ENCODE peak calls at places on chromosome 3, in ten cellular contexts. L is natural killer cell, I is transverse colon, N is fibroblast of lung, T is adrenal gland, M is neural progenitor cell, R is fibroblast of mammary gland, U is colonic mucosa, C is thoracic aorta, X is astrocyte of the spinal cord. E is an unnamed sample.

GRCh38 chr3:111585214-111585613 is 9.9 kb downstream of the ZBED2 start:
- DNase-seq in L (no peak), I (no peak), N (no peak), T (no peak), M (no peak), R (no peak), U (no peak), C (no peak), X (peak), E (no peak)

GRCh38 chr3:40387001-40387894 is at the start of gene ENTPD3:
- DNase-seq in L (no peak), I (peak), N (no peak), T (peak), M (peak), R (no peak), U (peak), C (no peak), X (no peak), E (peak)

GRCh38 chr3:127037021-127037400 is 54.1 kb downstream of the PLXNA1 start:
- DNase-seq in L (no peak), I (no peak), N (no peak), T (no peak), M (no peak), R (no peak), U (no peak), C (no peak), X (no peak), E (no peak)

GRCh38 chr3:156983559-156983958 is 157.4 kb downstream of the LEKR1 start:
- DNase-seq in L (no peak), I (no peak), N (no peak), T (no peak), M (peak), R (no peak), U (no peak), C (no peak), X (no peak), E (no peak)

GRCh38 chr3:8869613-8870012 is 93.7 kb downstream of the RAD18 start:
- DNase-seq in L (no peak), I (no peak), N (peak), T (no peak), M (no peak), R (peak), U (no peak), C (no peak), X (peak), E (no peak)

GRCh38 chr3:57160731-57161086 is 4.4 kb downstream of the IL17RD start:
- DNase-seq in L (no peak), I (no peak), N (no peak), T (no peak), M (no peak), R (no peak), U (no peak), C (no peak), X (no peak), E (peak)

GRCh38 chr3:15933439-15934144 is 135.8 kb upstream of the ANKRD28 start:
- DNase-seq in L (no peak), I (no peak), N (peak), T (peak), M (no peak), R (peak), U (no peak), C (no peak), X (peak), E (no peak)

GRCh38 chr3:140378571-140379340 is 299.1 kb upstream of the TRIM42 start:
- DNase-seq in L (no peak), I (no peak), N (no peak), T (peak), M (no peak), R (peak), U (no peak), C (no peak), X (peak), E (no peak)

GRCh38 chr3:112767177-112767576 is 79.5 kb downstream of the CD200R1L start:
- DNase-seq in L (no peak), I (no peak), N (no peak), T (no peak), M (no peak), R (peak), U (no peak), C (no peak), X (no peak), E (no peak)

GRCh38 chr3:151592287-151592686 is 131.4 kb upstream of the IGSF10 start:
- DNase-seq in L (no peak), I (no peak), N (no peak), T (no peak), M (peak), R (no peak), U (no peak), C (no peak), X (no peak), E (no peak)

GRCh38 chr3:146543461-146544012 is 870 bp downstream of the PLSCR1 start:
- DNase-seq in L (no peak), I (no peak), N (peak), T (peak), M (no peak), R (peak), U (peak), C (no peak), X (peak), E (peak)

GRCh38 chr3:185823280-185824044 is 1.4 kb downstream of the IGF2BP2 start:
- DNase-seq in L (peak), I (peak), N (peak), T (peak), M (peak), R (no peak), U (peak), C (no peak), X (no peak), E (peak)

GRCh38 chr3:23979569-23979968 is 34.5 kb downstream of the NR1D2 start:
- DNase-seq in L (no peak), I (no peak), N (peak), T (no peak), M (no peak), R (peak), U (no peak), C (no peak), X (no peak), E (no peak)

GRCh38 chr3:134312072-134312872 is 61.6 kb upstream of the RYK start:
- DNase-seq in L (no peak), I (no peak), N (no peak), T (no peak), M (peak), R (peak), U (peak), C (no peak), X (peak), E (no peak)

GRCh38 chr3:21463319-21463718 is 287.7 kb downstream of the ZNF385D start:
- DNase-seq in L (no peak), I (no peak), N (no peak), T (no peak), M (no peak), R (no peak), U (no peak), C (no peak), X (no peak), E (no peak)

GRCh38 chr3:152853196-152853595 is 18.3 kb downstream of the P2RY1 start:
- DNase-seq in L (no peak), I (no peak), N (peak), T (no peak), M (no peak), R (peak), U (no peak), C (no peak), X (peak), E (no peak)

GRCh38 chr3:195176776-195177175 is 94.2 kb downstream of the XXYLT1 start:
- DNase-seq in L (no peak), I (no peak), N (no peak), T (no peak), M (no peak), R (no peak), U (no peak), C (no peak), X (no peak), E (no peak)

GRCh38 chr3:46187876-46188275 is 20.2 kb downstream of the CCR1 start:
- DNase-seq in L (no peak), I (no peak), N (peak), T (no peak), M (no peak), R (peak), U (no peak), C (no peak), X (peak), E (no peak)

GRCh38 chr3:52056521-52056967 is at the start of gene DUSP7:
- DNase-seq in L (peak), I (peak), N (peak), T (peak), M (peak), R (peak), U (peak), C (no peak), X (peak), E (peak)

GRCh38 chr3:94513600-94513999 is 450.7 kb downstream of the NSUN3 start:
- DNase-seq in L (no peak), I (no peak), N (no peak), T (no peak), M (no peak), R (no peak), U (no peak), C (no peak), X (no peak), E (no peak)

GRCh38 chr3:181860243-181860642 is 148.5 kb downstream of the SOX2 start:
- DNase-seq in L (no peak), I (no peak), N (no peak), T (no peak), M (no peak), R (no peak), U (no peak), C (no peak), X (no peak), E (no peak)

GRCh38 chr3:181859518-181859917 is 147.8 kb downstream of the SOX2 start:
- DNase-seq in L (no peak), I (no peak), N (no peak), T (no peak), M (no peak), R (no peak), U (no peak), C (no peak), X (no peak), E (no peak)

DNA sequence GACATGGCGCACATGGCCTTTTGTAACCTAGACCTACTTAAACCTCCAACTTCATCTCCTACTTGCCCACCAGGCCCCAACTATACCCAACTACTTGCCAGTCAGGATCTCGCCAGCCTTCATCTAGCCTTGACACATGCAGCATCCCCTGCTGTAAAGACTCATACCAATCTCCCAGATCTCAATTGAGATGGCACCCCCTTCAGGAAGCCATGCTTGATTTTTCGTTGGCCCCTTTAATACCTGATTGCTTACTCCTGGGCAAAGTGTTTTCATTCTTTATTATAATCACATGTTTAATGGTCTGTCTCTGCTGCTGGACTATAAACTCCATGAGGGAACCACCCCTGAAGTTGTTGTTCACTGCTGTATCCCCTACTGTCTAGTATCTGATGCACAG is 150.8 kb downstream of the SOX2 start:
- DNase-seq in L (no peak), I (no peak), N (no peak), T (no peak), M (no peak), R (no peak), U (no peak), C (no peak), X (no peak), E (no peak)
- TF ChIP-seq CTCF in L (no peak), I (no peak), N (no peak), T (no peak), M (no peak), R (no peak), U (no peak), C (no peak), X (no peak), E (no peak)

GRCh38 chr3:33729993-33730392 is 11.9 kb upstream of the CLASP2 start:
- DNase-seq in L (no peak), I (peak), N (no peak), T (no peak), M (no peak), R (no peak), U (no peak), C (no peak), X (no peak), E (no peak)

GRCh38 chr3:33737146-33737545 is 19.1 kb upstream of the CLASP2 start:
- DNase-seq in L (no peak), I (no peak), N (no peak), T (no peak), M (no peak), R (no peak), U (no peak), C (no peak), X (no peak), E (no peak)

GRCh38 chr3:33732394-33732793 is 14.3 kb upstream of the CLASP2 start:
- DNase-seq in L (no peak), I (no peak), N (no peak), T (no peak), M (no peak), R (no peak), U (no peak), C (no peak), X (no peak), E (peak)
- TF ChIP-seq CTCF in L (no peak), I (no peak), N (peak), T (no peak), M (peak), R (peak), U (no peak), C (peak), X (peak), E (peak)

GRCh38 chr3:28989646-28990089 is 291.2 kb upstream of the RBMS3 start:
- DNase-seq in L (no peak), I (no peak), N (no peak), T (no peak), M (no peak), R (no peak), U (no peak), C (no peak), X (peak), E (peak)
- TF ChIP-seq CTCF in L (no peak), I (no peak), N (no peak), T (no peak), M (no peak), R (no peak), U (no peak), C (no peak), X (no peak), E (no peak)

GRCh38 chr3:65166531-65166930 is 478.7 kb upstream of the ADAMTS9 start:
- DNase-seq in L (no peak), I (no peak), N (no peak), T (no peak), M (no peak), R (no peak), U (no peak), C (no peak), X (no peak), E (no peak)

GRCh38 chr3:65174713-65175112 is 486.9 kb upstream of the ADAMTS9 start:
- DNase-seq in L (no peak), I (no peak), N (no peak), T (no peak), M (no peak), R (no peak), U (no peak), C (no peak), X (no peak), E (no peak)

GRCh38 chr3:65173841-65174240 is 486.0 kb upstream of the ADAMTS9 start:
- DNase-seq in L (no peak), I (no peak), N (peak), T (no peak), M (no peak), R (peak), U (no peak), C (no peak), X (no peak), E (no peak)

GRCh38 chr3:65168547-65168946 is 480.7 kb upstream of the ADAMTS9 start:
- DNase-seq in L (no peak), I (no peak), N (no peak), T (no peak), M (no peak), R (no peak), U (no peak), C (no peak), X (no peak), E (peak)

DNA sequence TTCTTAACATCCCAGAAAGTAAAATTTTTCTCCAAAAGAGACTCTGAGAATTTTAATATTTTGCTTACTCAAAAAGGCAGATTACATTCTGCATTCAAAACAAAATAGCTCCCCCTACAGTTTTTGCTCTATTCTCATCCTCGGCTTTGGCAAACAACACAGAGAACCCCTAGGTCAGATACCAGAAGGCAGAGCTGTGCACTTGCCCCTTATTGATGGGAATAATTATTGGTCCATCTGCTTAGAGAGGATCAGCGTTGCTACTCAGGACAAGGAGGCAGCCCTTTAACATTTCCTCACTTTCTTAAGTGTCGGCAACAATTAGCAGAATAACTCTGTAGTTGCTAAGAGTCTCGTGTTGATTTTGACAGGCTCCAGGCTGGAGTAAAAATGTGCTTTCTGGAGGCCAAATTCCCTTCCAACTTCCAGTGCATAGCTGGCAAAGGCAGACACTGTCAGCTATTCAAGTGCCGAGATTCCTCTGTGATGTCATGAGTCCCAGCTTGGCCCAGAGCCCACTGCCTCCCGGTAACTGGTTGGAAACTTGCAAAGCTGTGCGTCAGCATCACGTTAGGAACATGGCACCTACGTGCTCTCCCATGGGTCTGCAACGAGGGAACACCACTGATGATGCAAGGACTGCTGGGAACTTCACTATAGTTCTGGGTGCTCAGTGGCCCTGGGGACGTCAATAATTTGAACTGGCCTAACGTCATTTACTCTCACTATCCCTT is 482.7 kb upstream of the ADAMTS9 start:
- DNase-seq in L (no peak), I (peak), N (peak), T (peak), M (peak), R (peak), U (peak), C (peak), X (peak), E (peak)
- TF ChIP-seq CTCF in L (no peak), I (peak), N (peak), T (peak), M (peak), R (peak), U (no peak), C (no peak), X (peak), E (peak)

GRCh38 chr3:79724206-79724605 is 43.6 kb downstream of the ROBO1 start:
- DNase-seq in L (no peak), I (no peak), N (no peak), T (no peak), M (peak), R (no peak), U (no peak), C (no peak), X (no peak), E (peak)
- TF ChIP-seq CTCF in L (no peak), I (no peak), N (no peak), T (no peak), M (peak), R (no peak), U (no peak), C (no peak), X (no peak), E (peak)

E was measured in A673.